ENCODE peak calls at places on chromosomes 5 and 9, in seven cellular contexts. Q is M059J; U is ureter; P is activated naive CD8-positive, alpha-beta T cell treated with anti-CD3 and anti-CD28 coated beads, Interleukin-2, amount 50 U/mL, for 24 hours; I is progenitor cell of endocrine pancreas; G is GM12865; E is Right ventricle myocardium superior. S is an unnamed sample.

GRCh38 chr9:71886015-71886414 is 25.0 kb downstream of the ABHD17B start:
- DNase-seq in Q (no peak), U (no peak), P (no peak), I (no peak), G (no peak), E (no peak), S (no peak)

GRCh38 chr5:151178779-151179488 is 21.4 kb upstream of the ANXA6 start:
- DNase-seq in Q (no peak), U (peak; percentile 7), P (no peak), I (no peak), G (no peak), E (no peak), S (no peak)

GRCh38 chr9:127166651-127167524 is 44.5 kb upstream of the ANGPTL2 start:
- DNase-seq in Q (peak; percentile 74), U (no peak), P (no peak), I (no peak), G (peak; percentile 96), E (no peak), S (no peak)

GRCh38 chr9:133928248-133928764 is 63.8 kb downstream of the VAV2 start:
- DNase-seq in Q (no peak), U (no peak), P (no peak), I (peak; percentile 49), G (no peak), E (no peak), S (no peak)

GRCh38 chr5:109689740-109690455 is at the start of gene MAN2A1:
- DNase-seq in Q (peak; percentile 77), U (peak; percentile 85), P (peak; percentile 75), I (peak; percentile 52), G (peak; percentile 88), E (peak; percentile 88), S (peak; percentile 72)

GRCh38 chr9:131927092-131927491 is 152.6 kb downstream of the MED27 start:
- DNase-seq in Q (no peak), U (no peak), P (no peak), I (no peak), G (no peak), E (no peak), S (no peak)

GRCh38 chr5:171315386-171315891 is 6.4 kb downstream of the TLX3 start:
- DNase-seq in Q (no peak), U (no peak), P (no peak), I (no peak), G (no peak), E (no peak), S (no peak)

GRCh38 chr5:65924366-65925093 is 1.8 kb upstream of the ERBIN start:
- DNase-seq in Q (no peak), U (no peak), P (no peak), I (no peak), G (no peak), E (no peak), S (no peak)

GRCh38 chr5:172692981-172693380 is 51.9 kb downstream of the NEURL1B start:
- DNase-seq in Q (no peak), U (no peak), P (no peak), I (no peak), G (no peak), E (no peak), S (no peak)

GRCh38 chr5:124104344-124104743 is 592.4 kb downstream of the CSNK1G3 start:
- DNase-seq in Q (peak; percentile 14), U (no peak), P (no peak), I (no peak), G (no peak), E (no peak), S (no peak)

GRCh38 chr5:143064207-143064606 is 294.0 kb downstream of the ARHGAP26 start:
- DNase-seq in Q (peak; percentile 22), U (no peak), P (no peak), I (no peak), G (no peak), E (no peak), S (no peak)

GRCh38 chr9:80699551-80699998 is 989.8 kb downstream of the TLE1 start:
- DNase-seq in Q (peak; percentile 81), U (no peak), P (no peak), I (no peak), G (no peak), E (no peak), S (no peak)

GRCh38 chr9:33467526-33467925 is 6.2 kb downstream of the NOL6 start:
- DNase-seq in Q (no peak), U (no peak), P (no peak), I (no peak), G (no peak), E (peak; percentile 6), S (no peak)

GRCh38 chr9:109448223-109448622 is 49.9 kb downstream of the PTPN3 start:
- DNase-seq in Q (peak; percentile 82), U (peak; percentile 24), P (no peak), I (no peak), G (no peak), E (no peak), S (no peak)

GRCh38 chr5:90843443-90843842 is 284.8 kb downstream of the ADGRV1 start:
- DNase-seq in Q (peak; percentile 31), U (no peak), P (no peak), I (no peak), G (peak; percentile 37), E (no peak), S (no peak)

GRCh38 chr5:172282277-172283019 is 1.1 kb downstream of the UBTD2 start:
- DNase-seq in Q (peak; percentile 78), U (no peak), P (no peak), I (no peak), G (no peak), E (no peak), S (no peak)

GRCh38 chr9:76761448-76761847 is 2.8 kb upstream of the PCA3 start:
- DNase-seq in Q (peak; percentile 9), U (no peak), P (no peak), I (no peak), G (no peak), E (no peak), S (no peak)

GRCh38 chr9:116334581-116335150 is 181.1 kb downstream of the PAPPA start:
- DNase-seq in Q (no peak), U (no peak), P (no peak), I (no peak), G (no peak), E (no peak), S (no peak)

GRCh38 chr5:122121782-122122465 is 7.4 kb upstream of the ZNF474 start:
- DNase-seq in Q (peak; percentile 53), U (no peak), P (no peak), I (no peak), G (no peak), E (no peak), S (no peak)

GRCh38 chr9:79663878-79664277 is 92.1 kb downstream of the TLE4 start:
- DNase-seq in Q (no peak), U (no peak), P (no peak), I (no peak), G (no peak), E (no peak), S (no peak)

GRCh38 chr9:121498487-121499176 is 1.0 kb downstream of the GGTA1 start:
- DNase-seq in Q (peak; percentile 34), U (peak; percentile 57), P (no peak), I (no peak), G (no peak), E (peak; percentile 54), S (peak; percentile 40)

GRCh38 chr5:11620172-11620571 is 284.1 kb downstream of the CTNND2 start:
- DNase-seq in Q (no peak), U (no peak), P (no peak), I (no peak), G (no peak), E (no peak), S (no peak)

GRCh38 chr9:133210202-133210532 is 1.1 kb upstream of the OBP2B start:
- DNase-seq in Q (no peak), U (peak; percentile 24), P (no peak), I (no peak), G (no peak), E (no peak), S (no peak)

GRCh38 chr9:135931349-135931820 is 24.0 kb upstream of the CAMSAP1 start:
- DNase-seq in Q (no peak), U (no peak), P (no peak), I (no peak), G (no peak), E (no peak), S (no peak)

GRCh38 chr5:87151547-87151946 is 116.1 kb upstream of the RASA1 start:
- DNase-seq in Q (peak; percentile 93), U (no peak), P (no peak), I (no peak), G (peak; percentile 24), E (no peak), S (no peak)

GRCh38 chr5:44565872-44566271 is 176.7 kb upstream of the FGF10 start:
- DNase-seq in Q (peak; percentile 2), U (no peak), P (no peak), I (no peak), G (no peak), E (no peak), S (no peak)

GRCh38 chr9:17135578-17135904 is 701 bp downstream of the CNTLN start:
- DNase-seq in Q (peak; percentile 36), U (peak; percentile 45), P (peak; percentile 7), I (no peak), G (no peak), E (no peak), S (peak; percentile 26)

GRCh38 chr5:91006708-91007107 is 376.4 kb downstream of the ARRDC3 start:
- DNase-seq in Q (no peak), U (no peak), P (no peak), I (no peak), G (no peak), E (no peak), S (no peak)

GRCh38 chr9:125190371-125190801 is 783 bp upstream of the PPP6C start:
- DNase-seq in Q (no peak), U (no peak), P (peak; percentile 32), I (no peak), G (peak; percentile 20), E (no peak), S (no peak)

GRCh38 chr9:137280478-137281344 is 3.2 kb downstream of the TOR4A start:
- DNase-seq in Q (no peak), U (no peak), P (no peak), I (no peak), G (peak; percentile 43), E (no peak), S (peak; percentile 29)

GRCh38 chr5:115602585-115603125 is 376 bp upstream of the TICAM2 start:
- DNase-seq in Q (peak; percentile 92), U (no peak), P (no peak), I (no peak), G (no peak), E (no peak), S (no peak)

GRCh38 chr9:136527721-136528710 is 17.8 kb downstream of the NOTCH1 start:
- DNase-seq in Q (no peak), U (no peak), P (no peak), I (no peak), G (peak; percentile 25), E (no peak), S (no peak)

GRCh38 chr5:61162832-61163567 is 732 bp upstream of the SMIM15 start:
- DNase-seq in Q (peak; percentile 38), U (no peak), P (no peak), I (no peak), G (peak; percentile 16), E (no peak), S (no peak)

GRCh38 chr9:71758785-71759184 is 9.5 kb downstream of the CEMIP2 start:
- DNase-seq in Q (peak; percentile 80), U (no peak), P (no peak), I (no peak), G (no peak), E (no peak), S (no peak)

GRCh38 chr9:69180670-69181069 is 6.6 kb downstream of the TJP2 start:
- DNase-seq in Q (peak; percentile 100), U (peak; percentile 81), P (peak; percentile 33), I (no peak), G (peak; percentile 26), E (no peak), S (no peak)

GRCh38 chr5:127891942-127892341 is 188.8 kb downstream of the CCDC192 start:
- DNase-seq in Q (no peak), U (no peak), P (no peak), I (no peak), G (no peak), E (no peak), S (no peak)